ENCODE peak calls at places on chromosomes 13 and 19, in six cellular contexts. One of them, this sample, is unnamed.

GRCh38 chr13:55615080-55615479 is 1525.6 kb upstream of the PRR20A start:
- DNase-seq in K562: no peak
- DNase-seq in ovary: no peak
- DNase-seq in endothelial cell of umbilical vein: no peak
- DNase-seq in gastrocnemius medialis: no peak
- DNase-seq in NB4: no peak
- DNase-seq in this sample: no peak

GRCh38 chr13:83325454-83325853 is 556.8 kb downstream of the SLITRK1 start:
- DNase-seq in ovary: no peak
- DNase-seq in K562: no peak
- DNase-seq in NB4: no peak
- DNase-seq in gastrocnemius medialis: no peak
- DNase-seq in endothelial cell of umbilical vein: no peak
- DNase-seq in this sample: no peak

GRCh38 chr13:26471807-26472206 is 85.7 kb upstream of the WASF3 start:
- DNase-seq in endothelial cell of umbilical vein: no peak
- DNase-seq in NB4: no peak
- DNase-seq in gastrocnemius medialis: no peak
- DNase-seq in ovary: no peak
- DNase-seq in K562: no peak
- DNase-seq in this sample: peak; percentile 45

GRCh38 chr13:113531041-113531873 is 40.7 kb upstream of the DCUN1D2 start:
- DNase-seq in NB4: no peak
- DNase-seq in ovary: no peak
- DNase-seq in gastrocnemius medialis: no peak
- DNase-seq in K562: no peak
- DNase-seq in endothelial cell of umbilical vein: no peak
- DNase-seq in this sample: peak; percentile 23

GRCh38 chr13:114128624-114129522 is 3.5 kb downstream of the RASA3 start:
- DNase-seq in NB4: peak; percentile 96
- DNase-seq in gastrocnemius medialis: peak; percentile 61
- DNase-seq in ovary: peak; percentile 51
- DNase-seq in endothelial cell of umbilical vein: peak; percentile 96
- DNase-seq in K562: peak; percentile 58
- DNase-seq in this sample: peak; percentile 94

GRCh38 chr13:36919206-36919832 is 719 bp downstream of the SMAD9 start:
- DNase-seq in NB4: no peak
- DNase-seq in gastrocnemius medialis: peak; percentile 21
- DNase-seq in endothelial cell of umbilical vein: no peak
- DNase-seq in K562: peak; percentile 11
- DNase-seq in ovary: peak; percentile 45
- DNase-seq in this sample: peak; percentile 86

GRCh38 chr13:40667622-40667978 is 1.2 kb upstream of the FOXO1 start:
- DNase-seq in K562: peak; percentile 6
- DNase-seq in ovary: peak; percentile 59
- DNase-seq in gastrocnemius medialis: peak; percentile 57
- DNase-seq in NB4: no peak
- DNase-seq in endothelial cell of umbilical vein: peak; percentile 35
- DNase-seq in this sample: peak; percentile 90

GRCh38 chr13:112175162-112176075 is 108.5 kb downstream of the SOX1 start:
- DNase-seq in endothelial cell of umbilical vein: no peak
- DNase-seq in K562: no peak
- DNase-seq in NB4: no peak
- DNase-seq in gastrocnemius medialis: no peak
- DNase-seq in ovary: no peak
- DNase-seq in this sample: peak; percentile 49

GRCh38 chr13:36054041-36054440 is 77.1 kb downstream of the DCLK1 start:
- DNase-seq in gastrocnemius medialis: no peak
- DNase-seq in K562: no peak
- DNase-seq in ovary: no peak
- DNase-seq in NB4: no peak
- DNase-seq in endothelial cell of umbilical vein: no peak
- DNase-seq in this sample: no peak

GRCh38 chr13:52162279-52163101 is 3.1 kb upstream of the NEK3 start:
- DNase-seq in ovary: no peak
- DNase-seq in gastrocnemius medialis: no peak
- DNase-seq in NB4: peak; percentile 64
- DNase-seq in endothelial cell of umbilical vein: peak; percentile 94
- DNase-seq in K562: no peak
- DNase-seq in this sample: no peak

GRCh38 chr19:37221136-37221535 is 3.1 kb downstream of the ZNF383 start:
- DNase-seq in ovary: no peak
- DNase-seq in endothelial cell of umbilical vein: no peak
- DNase-seq in NB4: no peak
- DNase-seq in K562: no peak
- DNase-seq in gastrocnemius medialis: no peak
- DNase-seq in this sample: no peak

GRCh38 chr19:36418287-36419001 is at the start of gene ZFP82:
- DNase-seq in ovary: peak; percentile 72
- DNase-seq in endothelial cell of umbilical vein: peak; percentile 88
- DNase-seq in K562: peak; percentile 71
- DNase-seq in NB4: no peak
- DNase-seq in gastrocnemius medialis: peak; percentile 33
- DNase-seq in this sample: peak; percentile 22

GRCh38 chr13:53200498-53201453 is 172.2 kb downstream of the OLFM4 start:
- DNase-seq in gastrocnemius medialis: no peak
- DNase-seq in ovary: no peak
- DNase-seq in endothelial cell of umbilical vein: no peak
- DNase-seq in K562: no peak
- DNase-seq in NB4: no peak
- DNase-seq in this sample: no peak

GRCh38 chr19:55694656-55695491 is 19.8 kb downstream of the EPN1 start:
- DNase-seq in gastrocnemius medialis: no peak
- DNase-seq in endothelial cell of umbilical vein: no peak
- DNase-seq in ovary: peak; percentile 6
- DNase-seq in NB4: no peak
- DNase-seq in K562: no peak
- DNase-seq in this sample: no peak

GRCh38 chr13:38518328-38518727 is 168.5 kb upstream of the FREM2 start:
- DNase-seq in ovary: no peak
- DNase-seq in NB4: no peak
- DNase-seq in K562: no peak
- DNase-seq in endothelial cell of umbilical vein: no peak
- DNase-seq in gastrocnemius medialis: no peak
- DNase-seq in this sample: no peak

GRCh38 chr13:27954406-27954851 is 14.7 kb downstream of the CDX2 start:
- DNase-seq in gastrocnemius medialis: no peak
- DNase-seq in ovary: no peak
- DNase-seq in endothelial cell of umbilical vein: peak; percentile 31
- DNase-seq in K562: no peak
- DNase-seq in NB4: peak; percentile 80
- DNase-seq in this sample: no peak

GRCh38 chr13:98877466-98877865 is 100.4 kb downstream of the DOCK9 start:
- DNase-seq in ovary: no peak
- DNase-seq in gastrocnemius medialis: no peak
- DNase-seq in endothelial cell of umbilical vein: no peak
- DNase-seq in NB4: no peak
- DNase-seq in K562: no peak
- DNase-seq in this sample: no peak

GRCh38 chr19:46192990-46193650 is 36.4 kb upstream of the IGFL1 start:
- DNase-seq in NB4: peak; percentile 98
- DNase-seq in K562: peak; percentile 70
- DNase-seq in ovary: no peak
- DNase-seq in endothelial cell of umbilical vein: no peak
- DNase-seq in gastrocnemius medialis: peak; percentile 46
- DNase-seq in this sample: peak; percentile 93

GRCh38 chr13:22050951-22051563 is 380.2 kb downstream of the FGF9 start:
- DNase-seq in ovary: no peak
- DNase-seq in endothelial cell of umbilical vein: no peak
- DNase-seq in K562: no peak
- DNase-seq in NB4: no peak
- DNase-seq in gastrocnemius medialis: no peak
- DNase-seq in this sample: no peak

GRCh38 chr13:113963376-113963775 is 10.5 kb downstream of the C13orf46 start:
- DNase-seq in K562: no peak
- DNase-seq in NB4: no peak
- DNase-seq in gastrocnemius medialis: no peak
- DNase-seq in ovary: no peak
- DNase-seq in endothelial cell of umbilical vein: no peak
- DNase-seq in this sample: no peak

GRCh38 chr19:38227272-38228004 is 3.4 kb upstream of the DPF1 start:
- DNase-seq in gastrocnemius medialis: no peak
- DNase-seq in K562: no peak
- DNase-seq in ovary: no peak
- DNase-seq in NB4: no peak
- DNase-seq in endothelial cell of umbilical vein: no peak
- DNase-seq in this sample: no peak

GRCh38 chr13:80196756-80197155 is 144.2 kb downstream of the SPRY2 start:
- DNase-seq in K562: no peak
- DNase-seq in gastrocnemius medialis: no peak
- DNase-seq in ovary: no peak
- DNase-seq in NB4: peak; percentile 21
- DNase-seq in endothelial cell of umbilical vein: no peak
- DNase-seq in this sample: no peak

GRCh38 chr19:48506138-48506733 is 5.4 kb downstream of the LMTK3 start:
- DNase-seq in endothelial cell of umbilical vein: no peak
- DNase-seq in ovary: no peak
- DNase-seq in NB4: peak; percentile 93
- DNase-seq in gastrocnemius medialis: no peak
- DNase-seq in K562: peak; percentile 57
- DNase-seq in this sample: no peak

GRCh38 chr13:95957331-95957730 is 95.9 kb downstream of the UGGT2 start:
- DNase-seq in endothelial cell of umbilical vein: no peak
- DNase-seq in gastrocnemius medialis: no peak
- DNase-seq in K562: no peak
- DNase-seq in NB4: no peak
- DNase-seq in ovary: no peak
- DNase-seq in this sample: no peak

GRCh38 chr13:95956589-95957148 is 96.5 kb downstream of the UGGT2 start:
- DNase-seq in NB4: no peak
- DNase-seq in ovary: no peak
- DNase-seq in endothelial cell of umbilical vein: no peak
- DNase-seq in gastrocnemius medialis: no peak
- DNase-seq in K562: no peak
- DNase-seq in this sample: no peak

GRCh38 chr13:95954266-95954665 is 98.9 kb downstream of the UGGT2 start:
- DNase-seq in NB4: no peak
- DNase-seq in ovary: no peak
- DNase-seq in endothelial cell of umbilical vein: no peak
- DNase-seq in K562: no peak
- DNase-seq in gastrocnemius medialis: no peak
- DNase-seq in this sample: no peak

GRCh38 chr13:95955719-95956118 is 97.5 kb downstream of the UGGT2 start:
- DNase-seq in NB4: no peak
- DNase-seq in gastrocnemius medialis: no peak
- DNase-seq in K562: no peak
- DNase-seq in endothelial cell of umbilical vein: no peak
- DNase-seq in ovary: no peak
- DNase-seq in this sample: no peak

GRCh38 chr13:95955255-95955654 is 97.9 kb downstream of the UGGT2 start:
- DNase-seq in gastrocnemius medialis: no peak
- DNase-seq in NB4: no peak
- DNase-seq in endothelial cell of umbilical vein: no peak
- DNase-seq in K562: no peak
- DNase-seq in ovary: no peak
- DNase-seq in this sample: no peak
- H3K4me3 ChIP-seq in gastrocnemius medialis: no peak overlapping the region
- H3K4me3 ChIP-seq in NB4: no peak overlapping the region
- H3K4me3 ChIP-seq in endothelial cell of umbilical vein: no peak overlapping the region
- H3K4me3 ChIP-seq in K562: no peak overlapping the region
- H3K4me3 ChIP-seq in ovary: no peak overlapping the region
- H3K4me3 ChIP-seq in this sample: no peak overlapping the region

DNA sequence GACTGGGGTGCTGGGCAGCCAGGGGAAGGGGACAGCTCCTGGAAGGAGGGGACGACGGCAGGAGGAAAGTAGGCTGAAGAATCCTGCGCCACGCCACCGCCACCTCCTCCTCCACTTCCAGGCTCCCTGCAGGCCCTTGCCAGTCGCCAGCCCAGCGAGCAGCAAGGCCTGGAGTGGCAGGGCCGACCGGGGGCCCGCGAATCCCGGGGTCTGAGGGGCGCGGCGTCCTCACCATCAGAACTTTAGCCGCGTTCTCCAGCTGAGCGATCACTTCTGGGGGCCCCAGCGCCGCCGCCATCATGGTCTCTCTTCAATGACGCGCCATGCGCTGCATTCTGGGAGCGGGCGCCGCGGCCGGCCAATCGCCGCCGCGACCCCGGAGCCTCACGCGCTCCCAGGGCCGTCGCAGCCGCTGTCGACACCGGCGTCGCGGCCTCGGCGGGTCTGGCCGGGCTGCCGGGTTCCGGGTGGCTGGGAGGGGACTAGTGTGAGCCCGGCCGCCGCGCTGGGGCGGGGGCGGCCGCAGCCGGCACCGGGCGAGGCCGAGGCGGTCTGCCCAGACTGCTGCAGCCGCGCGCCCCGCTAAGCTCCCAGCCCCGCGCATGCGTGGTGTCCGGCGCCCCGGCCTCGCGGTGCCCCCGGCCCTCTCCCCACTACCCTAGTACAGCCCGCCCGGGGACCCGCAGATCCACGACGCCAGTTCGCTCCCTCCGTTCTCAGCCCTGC is at the start of gene XPO4:
- DNase-seq in endothelial cell of umbilical vein: peak; percentile 81
- DNase-seq in gastrocnemius medialis: peak; percentile 74
- DNase-seq in NB4: peak; percentile 93
- DNase-seq in K562: peak; percentile 88
- DNase-seq in ovary: peak; percentile 71
- DNase-seq in this sample: peak; percentile 57
- TF ChIP-seq POLR2A in endothelial cell of umbilical vein: peak; percentile 83
- TF ChIP-seq POLR2A in gastrocnemius medialis: peak; percentile 70
- TF ChIP-seq POLR2A in NB4: peak; percentile 86
- TF ChIP-seq POLR2A in K562: peak; percentile 83
- TF ChIP-seq POLR2A in ovary: no peak
- TF ChIP-seq POLR2A in this sample: no peak

DNA sequence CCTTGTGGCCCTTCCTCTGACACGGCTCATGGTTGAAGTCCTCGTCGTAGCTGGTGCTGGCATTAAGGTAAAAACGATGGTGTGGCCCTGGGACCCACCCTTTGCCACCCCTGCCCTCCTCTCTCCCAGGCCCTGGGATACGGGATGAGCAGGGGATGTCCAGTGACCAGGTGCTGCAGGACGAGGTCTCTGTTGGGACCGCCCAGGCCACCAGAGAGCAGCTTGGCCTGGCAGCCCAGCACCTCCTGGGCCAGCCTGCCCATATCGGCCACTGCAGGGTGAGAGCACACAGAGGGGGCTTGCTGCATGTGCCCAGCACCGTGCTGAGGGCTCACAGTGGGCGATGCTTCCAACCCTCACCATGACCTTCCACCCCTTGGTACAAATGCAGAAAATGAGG is 6.4 kb downstream of the ACTMAP start:
- DNase-seq in endothelial cell of umbilical vein: no peak
- DNase-seq in gastrocnemius medialis: no peak
- DNase-seq in ovary: no peak
- DNase-seq in NB4: no peak
- DNase-seq in K562: no peak
- DNase-seq in this sample: no peak
- TF ChIP-seq CTCF in endothelial cell of umbilical vein: no peak
- TF ChIP-seq CTCF in gastrocnemius medialis: no peak
- TF ChIP-seq CTCF in ovary: no peak
- TF ChIP-seq CTCF in NB4: no peak
- TF ChIP-seq CTCF in K562: no peak
- TF ChIP-seq CTCF in this sample: no peak

GRCh38 chr19:17755533-17755885 is 4.2 kb downstream of the FCHO1 start:
- DNase-seq in gastrocnemius medialis: no peak
- DNase-seq in K562: no peak
- DNase-seq in NB4: no peak
- DNase-seq in endothelial cell of umbilical vein: no peak
- DNase-seq in ovary: no peak
- DNase-seq in this sample: no peak
- H3K4me3 ChIP-seq in gastrocnemius medialis: no peak overlapping the region
- H3K4me3 ChIP-seq in K562: no peak overlapping the region
- H3K4me3 ChIP-seq in NB4: no peak overlapping the region
- H3K4me3 ChIP-seq in endothelial cell of umbilical vein: no peak overlapping the region
- H3K4me3 ChIP-seq in ovary: no peak overlapping the region
- H3K4me3 ChIP-seq in this sample: no peak overlapping the region